ENCODE peak calls at places on chromosomes 1 and 21, in five cellular contexts. T is GM06990; L is activated naive CD4-positive, alpha-beta T cell; O is neuronal stem cell; Z is amniotic stem cell. R is an unnamed sample.

GRCh38 chr1:48203287-48203900 is 19.1 kb upstream of the SLC5A9 start:
- DNase-seq in T (no peak), L (no peak), O (peak; percentile 29), Z (peak; percentile 11), R (no peak)

GRCh38 chr1:5833911-5834310 is 158.3 kb downstream of the NPHP4 start:
- DNase-seq in T (no peak), L (no peak), O (no peak), Z (no peak), R (no peak)

GRCh38 chr1:6523566-6523965 is 30.7 kb downstream of the NOL9 start:
- DNase-seq in T (no peak), L (no peak), O (no peak), Z (no peak), R (no peak)

GRCh38 chr1:6028042-6028895 is 17.4 kb upstream of the KCNAB2 start:
- DNase-seq in T (peak; percentile 58), L (no peak), O (no peak), Z (no peak), R (no peak)

GRCh38 chr1:152444045-152444444 is 30.0 kb upstream of the CRNN start:
- DNase-seq in T (no peak), L (no peak), O (no peak), Z (no peak), R (no peak)

GRCh38 chr1:219806020-219806419 is 122.3 kb downstream of the SLC30A10 start:
- DNase-seq in T (no peak), L (no peak), O (no peak), Z (no peak), R (no peak)

GRCh38 chr1:67882196-67882958 is 49.1 kb upstream of the GNG12 start:
- DNase-seq in T (no peak), L (no peak), O (no peak), Z (no peak), R (no peak)

GRCh38 chr1:11736746-11737639 is 1.1 kb downstream of the AGTRAP start:
- DNase-seq in T (no peak), L (no peak), O (no peak), Z (no peak), R (no peak)

GRCh38 chr1:10338047-10338446 is 60.8 kb upstream of the PGD start:
- DNase-seq in T (no peak), L (no peak), O (peak; percentile 21), Z (no peak), R (no peak)

GRCh38 chr1:68811806-68812205 is 314.9 kb upstream of the DEPDC1 start:
- DNase-seq in T (no peak), L (no peak), O (no peak), Z (no peak), R (no peak)

GRCh38 chr1:206550446-206550845 is 43.1 kb downstream of the RASSF5 start:
- DNase-seq in T (no peak), L (no peak), O (no peak), Z (no peak), R (no peak)

GRCh38 chr1:240598201-240598600 is 13.8 kb downstream of the GREM2 start:
- DNase-seq in T (no peak), L (no peak), O (no peak), Z (no peak), R (no peak)

GRCh38 chr1:245748246-245748645 is 593.5 kb downstream of the KIF26B start:
- DNase-seq in T (no peak), L (no peak), O (peak; percentile 49), Z (no peak), R (no peak)

GRCh38 chr21:43657355-43658093 is 1.8 kb downstream of the HSF2BP start:
- DNase-seq in T (no peak), L (no peak), O (no peak), Z (no peak), R (no peak)

GRCh38 chr1:10901091-10901893 is 104.8 kb upstream of the CASZ1 start:
- DNase-seq in T (no peak), L (no peak), O (no peak), Z (no peak), R (no peak)

GRCh38 chr1:19608232-19608631 is 35.9 kb upstream of the NBL1 start:
- DNase-seq in T (no peak), L (no peak), O (no peak), Z (no peak), R (no peak)

GRCh38 chr1:70284366-70284765 is 63.2 kb downstream of the SRSF11 start:
- DNase-seq in T (no peak), L (no peak), O (no peak), Z (no peak), R (no peak)

GRCh38 chr21:38272215-38272614 is 15.4 kb downstream of the KCNJ15 start:
- DNase-seq in T (no peak), L (no peak), O (no peak), Z (no peak), R (no peak)

GRCh38 chr1:115266729-115267421 is 71.2 kb downstream of the NGF start:
- DNase-seq in T (no peak), L (no peak), O (no peak), Z (no peak), R (no peak)

GRCh38 chr21:44699502-44700001 is 2.6 kb downstream of the KRTAP10-12 start:
- DNase-seq in T (no peak), L (no peak), O (no peak), Z (no peak), R (no peak)

GRCh38 chr1:116674761-116675160 is 7.2 kb upstream of the IGSF3 start:
- DNase-seq in T (no peak), L (no peak), O (no peak), Z (no peak), R (no peak)

GRCh38 chr21:42925114-42925907 is at the start of gene ERVH48-1:
- DNase-seq in T (no peak), L (no peak), O (no peak), Z (no peak), R (no peak)

GRCh38 chr21:18369115-18369514 is 34.5 kb downstream of the TMPRSS15 start:
- DNase-seq in T (no peak), L (no peak), O (peak; percentile 9), Z (no peak), R (no peak)

GRCh38 chr1:156705321-156705917 is at the start of gene CRABP2:
- DNase-seq in T (no peak), L (no peak), O (peak; percentile 78), Z (no peak), R (no peak)

GRCh38 chr1:94858276-94858675 is 38.1 kb downstream of the SLC44A3 start:
- DNase-seq in T (no peak), L (no peak), O (no peak), Z (no peak), R (no peak)

GRCh38 chr1:37514350-37515184 is at the start of gene MEAF6:
- DNase-seq in T (peak; percentile 90), L (peak; percentile 56), O (peak; percentile 87), Z (peak; percentile 84), R (no peak)

GRCh38 chr1:99763956-99764355 is 2.5 kb downstream of the FRRS1 start:
- DNase-seq in T (no peak), L (no peak), O (no peak), Z (no peak), R (no peak)

GRCh38 chr1:166573199-166573598 is 266.1 kb upstream of the POGK start:
- DNase-seq in T (no peak), L (no peak), O (no peak), Z (no peak), R (no peak)

GRCh38 chr1:229266832-229267500 is 3.9 kb upstream of the RAB4A start:
- DNase-seq in T (no peak), L (no peak), O (no peak), Z (no peak), R (no peak)

GRCh38 chr1:65477414-65478378 is 57.2 kb downstream of the LEPR start:
- DNase-seq in T (no peak), L (no peak), O (no peak), Z (no peak), R (no peak)

GRCh38 chr1:43705982-43706597 is 1.2 kb upstream of the ST3GAL3 start:
- DNase-seq in T (peak; percentile 24), L (no peak), O (no peak), Z (no peak), R (no peak)

GRCh38 chr1:107842241-107842640 is 122.7 kb downstream of the VAV3 start:
- DNase-seq in T (no peak), L (no peak), O (no peak), Z (no peak), R (no peak)

GRCh38 chr1:208232639-208233038 is 11.5 kb downstream of the PLXNA2 start:
- DNase-seq in T (no peak), L (no peak), O (no peak), Z (no peak), R (no peak)

GRCh38 chr1:56063461-56063860 is 515.9 kb downstream of the PLPP3 start:
- DNase-seq in T (no peak), L (no peak), O (no peak), Z (no peak), R (no peak)

GRCh38 chr21:38910390-38911008 is 104.8 kb downstream of the ETS2 start:
- DNase-seq in T (no peak), L (no peak), O (no peak), Z (no peak), R (no peak)

GRCh38 chr21:19713324-19713723 is 1284.9 kb upstream of the NCAM2 start:
- DNase-seq in T (no peak), L (no peak), O (no peak), Z (no peak), R (no peak)

GRCh38 chr1:151711940-151712339 is 4.7 kb downstream of the CELF3 start:
- DNase-seq in T (no peak), L (no peak), O (no peak), Z (no peak), R (no peak)

GRCh38 chr1:179366093-179366800 is 476 bp downstream of the AXDND1 start:
- DNase-seq in T (no peak), L (no peak), O (no peak), Z (no peak), R (no peak)

GRCh38 chr1:223087231-223087990 is 55.6 kb downstream of the TLR5 start:
- DNase-seq in T (no peak), L (no peak), O (no peak), Z (no peak), R (no peak)

GRCh38 chr1:78472251-78472620 is 18.5 kb upstream of the PTGFR start:
- DNase-seq in T (no peak), L (no peak), O (no peak), Z (no peak), R (no peak)

R was measured in GM12878.